ENCODE peak calls at places on chromosomes 2 and 18, in four cellular contexts. I is mesendoderm, Z is IMR-90, U is H1. B is an unnamed sample.

GRCh38 chr2:11949732-11950503 is 203.5 kb downstream of the LPIN1 start:
- DNase-seq in I (peak; percentile 9), Z (no peak), U (no peak), B (no peak)

GRCh38 chr2:105388971-105389381 is 9.9 kb downstream of the FHL2 start:
- DNase-seq in I (no peak), Z (peak; percentile 98), U (no peak), B (no peak)

GRCh38 chr2:152444448-152444847 is 109.5 kb downstream of the FMNL2 start:
- DNase-seq in I (no peak), Z (no peak), U (no peak), B (no peak)

GRCh38 chr18:79540161-79540913 is 139.3 kb upstream of the CTDP1 start:
- DNase-seq in I (no peak), Z (no peak), U (no peak), B (peak; percentile 12)

GRCh38 chr2:2542966-2543555 is 212.0 kb upstream of the MYT1L start:
- DNase-seq in I (peak; percentile 32), Z (no peak), U (no peak), B (peak; percentile 75)

GRCh38 chr2:168552450-168552856 is 96.4 kb downstream of the CERS6 start:
- DNase-seq in I (peak; percentile 91), Z (no peak), U (peak; percentile 86), B (peak; percentile 91)

GRCh38 chr2:224195954-224196571 is 157.0 kb upstream of the SERPINE2 start:
- DNase-seq in I (no peak), Z (no peak), U (no peak), B (no peak)

GRCh38 chr2:98460573-98461560 is 16.2 kb downstream of the INPP4A start:
- DNase-seq in I (no peak), Z (no peak), U (no peak), B (no peak)

GRCh38 chr18:72601481-72601880 is 57.3 kb upstream of the CBLN2 start:
- DNase-seq in I (peak; percentile 44), Z (no peak), U (no peak), B (no peak)

GRCh38 chr18:75496151-75496550 is 68.6 kb upstream of the SMIM21 start:
- DNase-seq in I (no peak), Z (no peak), U (no peak), B (no peak)

GRCh38 chr2:23777857-23778256 is 149.1 kb downstream of the ATAD2B start:
- DNase-seq in I (no peak), Z (no peak), U (no peak), B (no peak)

GRCh38 chr2:157839162-157839801 is 36.8 kb downstream of the ACVR1 start:
- DNase-seq in I (peak; percentile 98), Z (peak; percentile 71), U (peak; percentile 53), B (peak; percentile 86)

GRCh38 chr18:8704361-8705279 is 736 bp upstream of the MTCL1 start:
- DNase-seq in I (peak; percentile 85), Z (peak; percentile 88), U (no peak), B (peak; percentile 84)

GRCh38 chr2:21267232-21267835 is 143.6 kb downstream of the TDRD15 start:
- DNase-seq in I (peak; percentile 33), Z (no peak), U (no peak), B (no peak)

GRCh38 chr18:23945416-23946079 is 69.0 kb upstream of the TTC39C start:
- DNase-seq in I (no peak), Z (no peak), U (no peak), B (no peak)

GRCh38 chr2:7736646-7737305 is 819.6 kb downstream of the RNF144A start:
- DNase-seq in I (peak; percentile 25), Z (peak; percentile 30), U (no peak), B (no peak)

GRCh38 chr18:3794537-3795348 is 344.8 kb downstream of the TGIF1 start:
- DNase-seq in I (peak; percentile 95), Z (peak; percentile 99), U (no peak), B (no peak)

GRCh38 chr18:22639026-22639463 is 221.3 kb upstream of the CTAGE1 start:
- DNase-seq in I (no peak), Z (peak; percentile 88), U (no peak), B (no peak)

GRCh38 chr2:168166902-168167510 is 80.4 kb downstream of the STK39 start:
- DNase-seq in I (no peak), Z (peak; percentile 78), U (no peak), B (no peak)

GRCh38 chr2:178394816-178395215 is 56.2 kb downstream of the PRKRA start:
- DNase-seq in I (no peak), Z (no peak), U (no peak), B (no peak)

GRCh38 chr18:52764271-52764670 is 424.3 kb downstream of the DCC start:
- DNase-seq in I (peak; percentile 66), Z (no peak), U (no peak), B (no peak)

GRCh38 chr2:202072737-202073396 is at the start of gene KIAA2012:
- DNase-seq in I (peak; percentile 82), Z (no peak), U (no peak), B (peak; percentile 48)

GRCh38 chr2:33497177-33497787 is 20.8 kb downstream of the RASGRP3 start:
- DNase-seq in I (no peak), Z (no peak), U (no peak), B (no peak)

GRCh38 chr2:11234309-11234708 is 79.0 kb downstream of the SLC66A3 start:
- DNase-seq in I (no peak), Z (peak; percentile 28), U (no peak), B (no peak)

GRCh38 chr2:7795358-7796199 is 878.4 kb downstream of the RNF144A start:
- DNase-seq in I (no peak), Z (peak; percentile 25), U (no peak), B (no peak)

GRCh38 chr2:51953931-51954330 is 922.0 kb upstream of the NRXN1 start:
- DNase-seq in I (no peak), Z (peak; percentile 74), U (no peak), B (no peak)

GRCh38 chr2:11117776-11118175 is 37.5 kb upstream of the SLC66A3 start:
- DNase-seq in I (no peak), Z (no peak), U (no peak), B (no peak)

GRCh38 chr2:54572262-54572635 is 116.1 kb downstream of the SPTBN1 start:
- DNase-seq in I (no peak), Z (peak; percentile 94), U (no peak), B (no peak)

GRCh38 chr2:27154990-27155615 is 6.3 kb downstream of the TCF23 start:
- DNase-seq in I (no peak), Z (no peak), U (no peak), B (no peak)

GRCh38 chr2:99926986-99927385 is 215.4 kb downstream of the AFF3 start:
- DNase-seq in I (no peak), Z (peak; percentile 87), U (no peak), B (no peak)

GRCh38 chr2:213551526-213551925 is 267.3 kb downstream of the SPAG16 start:
- DNase-seq in I (no peak), Z (no peak), U (no peak), B (no peak)

GRCh38 chr2:71592181-71592711 is 138.9 kb downstream of the DYSF start:
- DNase-seq in I (no peak), Z (no peak), U (no peak), B (peak; percentile 47)

DNA sequence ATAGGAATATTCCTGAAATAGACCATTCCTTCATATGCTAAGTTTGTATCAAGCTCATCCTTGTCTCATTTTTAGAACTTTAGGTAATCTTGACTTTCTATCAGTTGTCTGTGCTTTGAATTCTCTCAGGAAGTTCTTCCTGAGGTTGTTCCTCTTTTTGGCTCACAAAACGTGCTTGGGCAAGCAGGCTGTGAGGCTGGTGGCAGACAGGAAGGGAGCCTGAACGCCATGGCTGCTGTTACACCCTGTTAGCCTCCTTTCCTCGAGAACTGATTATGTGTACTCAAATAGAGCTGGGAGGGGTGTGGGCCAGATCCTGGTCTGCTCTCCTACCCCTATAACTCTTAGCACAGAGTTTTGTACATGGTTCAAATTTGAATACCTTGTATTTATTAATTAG is 136.4 kb upstream of the CELF4 start:
- DNase-seq in I (no peak), Z (no peak), U (no peak), B (no peak)
- H3K56ac ChIP-seq in I (no peak overlapping the region), Z (no peak overlapping the region), U (no peak overlapping the region), B (no peak overlapping the region)

DNA sequence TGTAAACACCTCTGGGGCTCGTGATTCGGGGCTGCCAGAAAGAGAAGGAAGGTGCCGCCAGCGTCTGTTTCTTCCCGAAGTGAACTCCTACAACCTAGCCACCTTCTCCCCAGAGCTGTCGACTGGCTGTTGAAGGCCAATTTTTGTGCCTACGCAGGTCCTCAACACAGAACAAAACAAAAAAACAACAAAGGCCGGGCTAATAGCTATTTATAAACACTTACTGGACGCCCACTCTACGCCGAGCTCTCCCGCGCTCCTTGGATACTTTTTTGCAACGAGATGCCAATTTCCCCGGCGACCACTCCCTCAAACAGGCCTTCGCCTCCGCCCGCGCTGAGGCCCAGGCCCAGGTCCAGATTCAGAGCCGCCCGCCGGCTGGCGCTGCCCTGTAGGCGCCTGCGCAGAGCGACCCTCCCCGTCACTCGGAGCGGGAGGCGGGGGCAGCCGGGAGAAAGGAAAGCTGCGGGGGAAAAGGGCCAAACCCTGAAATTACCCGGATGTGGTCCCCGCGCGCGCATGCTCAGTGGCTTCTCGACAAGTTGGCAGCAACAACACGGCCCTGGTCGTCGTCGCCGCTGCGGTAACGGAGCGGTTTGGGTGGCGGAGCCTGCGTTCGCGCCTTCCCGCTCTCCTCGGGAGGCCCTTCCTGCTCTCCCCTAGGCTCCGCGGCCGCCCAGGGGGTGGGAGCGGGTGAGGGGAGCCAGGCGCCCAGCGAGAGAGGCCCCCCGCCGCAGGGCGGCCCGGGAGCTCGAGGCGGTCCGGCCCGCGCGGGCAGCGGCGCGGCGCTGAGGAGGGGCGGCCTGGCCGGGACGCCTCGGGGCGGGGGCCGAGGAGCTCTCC is at the start of gene SMAD4:
- DNase-seq in I (peak; percentile 98), Z (peak; percentile 94), U (peak; percentile 90), B (peak; percentile 98)
- H2BK5ac ChIP-seq in I (peak within 1 kb of the TSS; percentile 93), Z (peak within 1 kb of the TSS; percentile 94), U (peak within 1 kb of the TSS; percentile 92), B (no peak within 1 kb of the TSS)

DNA sequence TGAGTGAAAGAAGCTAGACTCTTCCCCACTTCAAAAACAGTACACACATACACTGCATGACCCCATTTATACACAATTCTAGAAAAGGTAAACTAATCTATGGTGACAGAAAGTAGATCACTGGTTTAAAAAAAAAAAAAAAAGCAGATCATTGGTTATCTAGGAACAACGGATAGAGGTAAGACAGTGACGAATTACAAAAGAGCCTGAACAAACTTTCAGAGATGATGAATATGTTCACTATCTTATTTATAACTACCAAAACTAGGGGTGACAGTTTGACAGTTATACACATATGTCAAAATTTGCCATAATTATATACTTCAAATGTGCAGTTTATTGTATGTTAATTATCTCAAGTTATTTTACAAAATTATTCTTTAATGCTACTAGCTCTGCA is 27.5 kb downstream of the MAP3K2 start:
- DNase-seq in I (no peak), Z (no peak), U (no peak), B (no peak)
- H3K56ac ChIP-seq in I (no peak overlapping the region), Z (no peak overlapping the region), U (no peak overlapping the region), B (no peak overlapping the region)

GRCh38 chr2:28437142-28437835 is 44.6 kb downstream of the FOSL2 start:
- DNase-seq in I (peak; percentile 61), Z (no peak), U (no peak), B (no peak)
- H2BK5ac ChIP-seq in I (no peak overlapping the region), Z (no peak overlapping the region), U (no peak overlapping the region), B (no peak overlapping the region)

GRCh38 chr2:164242409-164242808 is 378.9 kb downstream of the GRB14 start:
- DNase-seq in I (no peak), Z (no peak), U (no peak), B (no peak)

GRCh38 chr2:164243315-164243714 is 378.0 kb downstream of the GRB14 start:
- DNase-seq in I (no peak), Z (no peak), U (no peak), B (no peak)
- H3K56ac ChIP-seq in I (no peak overlapping the region), Z (no peak overlapping the region), U (no peak overlapping the region), B (no peak overlapping the region)

B was measured in H9.